ENCODE peak calls at places on chromosomes 13 and 19, in five cellular contexts. J is stimulated activated CD4-positive, alpha-beta T cell treated with anti-CD3 and anti-CD28 coated beads, TNF-alpha, amount 100 ng/mL, for 48 hours; B is EH; L is effector memory CD8-positive, alpha-beta T cell; V is NCI-H748 treated with DMSO at 0.1 percent for 48 hours. X is an unnamed sample.

GRCh38 chr13:43304945-43305344 is 281.6 kb downstream of the DNAJC15 start:
- DNase-seq in V (no peak), L (no peak), J (no peak), B (no peak), X (no peak)

GRCh38 chr13:42970824-42971669 is 21.0 kb downstream of the EPSTI1 start:
- DNase-seq in B (peak), L (peak), V (peak), J (peak), X (no peak)

GRCh38 chr13:67769063-67769986 is 539.2 kb upstream of the PCDH9 start:
- DNase-seq in J (no peak), V (no peak), L (no peak), B (no peak), X (no peak)

GRCh38 chr13:98033277-98034247 is 80.1 kb downstream of the IPO5 start:
- DNase-seq in L (no peak), V (no peak), J (no peak), B (peak), X (no peak)

GRCh38 chr19:1474011-1474764 is 4.8 kb downstream of the C19orf25 start:
- DNase-seq in V (no peak), L (no peak), B (no peak), J (no peak), X (no peak)

GRCh38 chr19:56350416-56351045 is 35.9 kb upstream of the ZSCAN5A start:
- DNase-seq in V (peak), B (peak), L (peak), J (peak), X (no peak)

GRCh38 chr19:5913739-5914357 is at the start of gene CAPS:
- DNase-seq in V (no peak), B (peak), J (no peak), L (no peak), X (no peak)

GRCh38 chr19:46785054-46785979 is 3.1 kb downstream of the SLC1A5 start:
- DNase-seq in V (no peak), J (no peak), B (peak), L (no peak), X (no peak)

GRCh38 chr13:21081926-21082325 is 20.5 kb upstream of the LATS2 start:
- DNase-seq in V (no peak), L (no peak), J (no peak), B (no peak), X (no peak)

GRCh38 chr13:80086304-80086721 is 254.6 kb downstream of the SPRY2 start:
- DNase-seq in V (no peak), L (no peak), J (no peak), B (no peak), X (no peak)

GRCh38 chr13:113838711-113839201 is 25.1 kb downstream of the GAS6 start:
- DNase-seq in B (no peak), V (no peak), J (no peak), L (no peak), X (no peak)